ENCODE peak calls at places on chromosome 12, in seven cellular contexts. Y, A, M, G, Z, B and L are unnamed samples.

GRCh38 chr12:41206298-41206697 is 18.2 kb downstream of the PDZRN4 start:
- DNase-seq in Y (no peak), A (no peak), M (no peak), G (no peak), Z (no peak), B (no peak), L (no peak)

GRCh38 chr12:46368684-46369083 is 3.9 kb downstream of the SLC38A2 start:
- DNase-seq in Y (no peak), A (no peak), M (no peak), G (no peak), Z (no peak), B (no peak), L (no peak)

GRCh38 chr12:75913502-75914110 is 118.0 kb downstream of the PHLDA1 start:
- DNase-seq in Y (peak), A (no peak), M (no peak), G (no peak), Z (no peak), B (no peak), L (no peak)

GRCh38 chr12:103505371-103506236 is 9.8 kb upstream of the C12orf42 start:
- DNase-seq in Y (no peak), A (no peak), M (no peak), G (no peak), Z (no peak), B (no peak), L (no peak)

GRCh38 chr12:121992059-121992879 is 29.4 kb upstream of the BCL7A start:
- DNase-seq in Y (no peak), A (peak), M (no peak), G (peak), Z (peak), B (peak), L (no peak)

GRCh38 chr12:66467932-66468331 is 165.6 kb downstream of the HELB start:
- DNase-seq in Y (peak), A (no peak), M (no peak), G (no peak), Z (no peak), B (peak), L (no peak)

GRCh38 chr12:93756295-93756694 is 79.1 kb downstream of the CRADD start:
- DNase-seq in Y (peak), A (no peak), M (no peak), G (no peak), Z (no peak), B (no peak), L (no peak)

GRCh38 chr12:106709068-106709511 is 65.4 kb upstream of the RIC8B start:
- DNase-seq in Y (no peak), A (no peak), M (no peak), G (no peak), Z (no peak), B (no peak), L (no peak)

GRCh38 chr12:108802666-108803036 is 54.7 kb downstream of the SSH1 start:
- DNase-seq in Y (no peak), A (no peak), M (no peak), G (no peak), Z (no peak), B (peak), L (no peak)

GRCh38 chr12:7555752-7556151 is 52.2 kb upstream of the CD163 start:
- DNase-seq in Y (peak), A (peak), M (no peak), G (no peak), Z (peak), B (peak), L (no peak)

GRCh38 chr12:119826661-119827435 is 50.3 kb downstream of the CIT start:
- DNase-seq in Y (no peak), A (no peak), M (no peak), G (no peak), Z (no peak), B (no peak), L (no peak)

GRCh38 chr12:63353559-63353958 is 202.6 kb upstream of the AVPR1A start:
- DNase-seq in Y (no peak), A (no peak), M (no peak), G (no peak), Z (no peak), B (peak), L (no peak)

GRCh38 chr12:121894633-121895032 is 6.0 kb downstream of the PSMD9 start:
- DNase-seq in Y (peak), A (no peak), M (peak), G (no peak), Z (no peak), B (peak), L (no peak)

GRCh38 chr12:121568971-121569808 is 11.6 kb downstream of the KDM2B start:
- DNase-seq in Y (no peak), A (no peak), M (no peak), G (no peak), Z (no peak), B (peak), L (no peak)

GRCh38 chr12:9646794-9647622 is 22.5 kb upstream of the CLEC2D start:
- DNase-seq in Y (peak), A (no peak), M (no peak), G (no peak), Z (no peak), B (peak), L (no peak)

GRCh38 chr12:69024413-69024812 is 91.4 kb upstream of the CPM start:
- DNase-seq in Y (no peak), A (peak), M (no peak), G (no peak), Z (no peak), B (peak), L (no peak)

GRCh38 chr12:51023625-51024395 is 2.4 kb downstream of the SLC11A2 start:
- DNase-seq in Y (peak), A (no peak), M (no peak), G (no peak), Z (no peak), B (peak), L (no peak)
- H3K4me3 ChIP-seq in Y (peak), A (peak), M (no peak), G (peak), Z (peak), B (peak), L (peak)

DNA sequence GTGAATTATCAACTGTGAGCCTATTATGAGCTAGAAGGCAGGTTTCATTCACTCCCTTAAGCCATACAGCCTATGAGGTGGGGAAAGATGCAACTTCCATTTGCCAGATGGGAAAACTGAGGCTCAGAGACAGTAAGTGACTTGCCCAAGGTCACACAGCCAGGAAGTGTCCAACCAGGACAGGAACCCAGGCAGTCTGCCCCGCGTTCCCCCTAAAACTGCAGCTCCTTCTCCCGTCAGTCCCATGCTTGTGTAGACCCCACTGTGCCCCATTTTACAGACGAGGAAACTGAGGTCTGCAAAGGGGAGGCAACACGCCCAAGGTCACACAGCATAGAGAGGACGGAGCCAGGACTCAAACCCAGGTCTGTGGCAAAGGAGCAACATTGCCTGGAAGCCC is 50.6 kb downstream of the NCOR2 start:
- DNase-seq in Y (no peak), A (no peak), M (no peak), G (no peak), Z (no peak), B (no peak), L (no peak)
- H3K4me3 ChIP-seq in Y (no peak), A (peak), M (no peak), G (no peak), Z (peak), B (peak), L (peak)

DNA sequence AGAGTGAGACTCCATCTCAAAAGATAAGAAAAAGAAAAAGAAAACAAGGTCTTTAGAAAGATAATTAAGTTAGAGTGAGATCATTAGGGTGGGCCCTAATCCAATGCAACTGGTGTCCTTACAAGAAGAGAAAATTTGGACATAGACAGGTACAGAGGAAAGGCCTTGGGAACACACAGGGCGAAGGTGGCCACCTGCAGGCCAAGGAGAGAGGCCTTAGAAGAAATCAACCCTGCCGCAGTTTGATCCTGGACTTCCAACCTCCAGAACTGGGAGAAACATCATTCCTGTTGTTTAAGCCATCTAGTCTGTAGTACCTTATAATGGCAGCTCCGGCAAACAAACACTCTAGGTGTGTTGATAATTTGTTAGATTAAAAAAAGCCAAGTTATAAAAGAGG is 491.9 kb downstream of the MED13L start:
- DNase-seq in Y (peak), A (no peak), M (no peak), G (no peak), Z (no peak), B (no peak), L (no peak)
- H3K4me3 ChIP-seq in Y (no peak), A (no peak), M (no peak), G (no peak), Z (no peak), B (no peak), L (no peak)

GRCh38 chr12:132689227-132689626 is 1.8 kb downstream of the PXMP2 start:
- DNase-seq in Y (no peak), A (no peak), M (peak), G (no peak), Z (no peak), B (no peak), L (no peak)
- H3K4me3 ChIP-seq in Y (peak), A (no peak), M (peak), G (no peak), Z (no peak), B (no peak), L (peak)

DNA sequence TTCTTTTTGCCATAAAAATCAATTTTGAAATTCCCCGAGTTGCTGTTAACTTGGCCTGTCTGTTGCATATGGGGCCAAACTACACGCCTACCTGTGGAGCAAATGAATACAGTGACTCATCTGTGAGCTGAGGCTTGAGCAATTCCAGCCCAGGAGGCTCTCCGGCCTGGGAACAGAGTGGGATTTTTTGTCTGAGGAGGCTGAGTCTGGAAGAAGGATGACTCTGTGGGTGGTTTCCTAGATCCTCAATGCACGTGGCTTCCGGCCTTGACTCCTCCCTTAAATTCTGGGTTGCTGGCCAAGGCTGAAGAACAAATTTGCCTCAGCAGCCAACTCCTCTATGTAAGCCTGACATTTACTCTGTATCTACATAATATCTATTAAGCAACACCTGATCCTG is 124.1 kb downstream of the SSPN start:
- DNase-seq in Y (no peak), A (peak), M (no peak), G (no peak), Z (no peak), B (peak), L (peak)
- H3K4me3 ChIP-seq in Y (no peak), A (no peak), M (no peak), G (no peak), Z (no peak), B (no peak), L (no peak)